ENCODE peak calls at places on chromosomes 2 and 18, in four cellular contexts. V is astrocyte, C is amniotic stem cell, G is AG08396. M is an unnamed sample.

GRCh38 chr2:25362564-25363145 is 20.9 kb upstream of the DNMT3A start:
- DNase-seq in C (no peak), G (no peak), V (no peak), M (no peak)

GRCh38 chr2:146873646-146874259 is 971.1 kb upstream of the ACVR2A start:
- DNase-seq in V (no peak), G (no peak), C (no peak), M (no peak)

GRCh38 chr2:11904029-11904428 is 157.6 kb downstream of the LPIN1 start:
- DNase-seq in V (no peak), C (no peak), G (no peak), M (no peak)

GRCh38 chr2:71001592-71002570 is 7.2 kb upstream of the TEX261 start:
- DNase-seq in G (no peak), C (no peak), V (no peak), M (peak; percentile 57)

GRCh38 chr2:28257182-28257581 is 135.5 kb upstream of the FOSL2 start:
- DNase-seq in G (no peak), V (no peak), C (no peak), M (no peak)

GRCh38 chr2:71614976-71615768 is 161.8 kb downstream of the DYSF start:
- DNase-seq in G (peak; percentile 67), C (no peak), V (peak; percentile 44), M (peak; percentile 29)

GRCh38 chr18:9437049-9437448 is 38.3 kb upstream of the RALBP1 start:
- DNase-seq in C (no peak), G (peak; percentile 16), V (peak; percentile 57), M (no peak)

GRCh38 chr18:10798727-10799435 is 273.1 kb downstream of the NAPG start:
- DNase-seq in V (peak; percentile 19), C (no peak), G (peak; percentile 13), M (peak; percentile 75)

GRCh38 chr18:23156134-23156533 is 20.8 kb downstream of the CABLES1 start:
- DNase-seq in V (no peak), C (no peak), G (no peak), M (no peak)

GRCh38 chr2:96143231-96143847 is 1.9 kb downstream of the DUSP2 start:
- DNase-seq in C (no peak), V (no peak), G (no peak), M (no peak)

GRCh38 chr2:197498937-197499593 is 575 bp downstream of the HSPD1 start:
- DNase-seq in V (peak; percentile 35), C (no peak), G (peak; percentile 50), M (peak; percentile 84)

GRCh38 chr2:26988165-26988879 is 17.9 kb downstream of the MAPRE3 start:
- DNase-seq in C (peak; percentile 81), G (peak; percentile 49), V (peak; percentile 92), M (no peak)

GRCh38 chr2:28449489-28450395 is 46.1 kb upstream of the PLB1 start:
- DNase-seq in G (no peak), V (peak; percentile 53), C (no peak), M (peak; percentile 63)

GRCh38 chr2:120761164-120761861 is 25.6 kb downstream of the GLI2 start:
- DNase-seq in V (no peak), C (no peak), G (no peak), M (no peak)

GRCh38 chr18:326846-327245 is 59.0 kb upstream of the THOC1 start:
- DNase-seq in V (peak; percentile 50), C (no peak), G (no peak), M (no peak)

GRCh38 chr2:144086965-144087364 is 433.0 kb downstream of the ZEB2 start:
- DNase-seq in V (peak; percentile 45), C (no peak), G (no peak), M (no peak)

GRCh38 chr2:24046930-24047702 is at the start of gene WDCP:
- DNase-seq in V (peak; percentile 99), G (peak; percentile 93), C (peak; percentile 98), M (peak; percentile 97)

M was measured in hepatocyte.